ENCODE peak calls at places on chromosomes 13 and 19, in ten cellular contexts. R, U, O, P, M, W, J, D, H and X are unnamed samples.

GRCh38 chr19:58498316-58499020 is 13.3 kb downstream of the SLC27A5 start:
- DNase-seq in R (no peak), U (no peak), O (no peak), P (no peak), M (no peak), W (no peak), J (no peak), D (no peak), H (no peak), X (no peak)

GRCh38 chr19:14764401-14764800 is 14.0 kb downstream of the ADGRE2 start:
- DNase-seq in R (no peak), U (no peak), O (no peak), P (no peak), M (no peak), W (no peak), J (no peak), D (no peak), H (no peak), X (no peak)

GRCh38 chr19:43765109-43765876 is 10.5 kb upstream of the SMG9 start:
- DNase-seq in R (peak), U (no peak), O (peak), P (peak), M (peak), W (no peak), J (peak), D (peak), H (peak), X (no peak)

GRCh38 chr19:34269968-34270621 is 15.7 kb downstream of the GARRE1 start:
- DNase-seq in R (peak), U (peak), O (peak), P (peak), M (no peak), W (peak), J (peak), D (peak), H (peak), X (no peak)

GRCh38 chr19:3966051-3967017 is 4.6 kb downstream of the DAPK3 start:
- DNase-seq in R (no peak), U (no peak), O (no peak), P (no peak), M (no peak), W (no peak), J (no peak), D (no peak), H (no peak), X (no peak)

GRCh38 chr19:44592451-44592890 is 20.9 kb upstream of the IGSF23 start:
- DNase-seq in R (peak), U (no peak), O (no peak), P (no peak), M (no peak), W (no peak), J (no peak), D (no peak), H (no peak), X (no peak)

GRCh38 chr13:26616126-26616525 is 58.6 kb downstream of the WASF3 start:
- DNase-seq in R (no peak), U (no peak), O (no peak), P (no peak), M (no peak), W (no peak), J (peak), D (peak), H (no peak), X (no peak)

GRCh38 chr13:112058519-112058873 is 8.5 kb upstream of the SOX1 start:
- DNase-seq in R (no peak), U (peak), O (no peak), P (no peak), M (no peak), W (no peak), J (no peak), D (no peak), H (no peak), X (no peak)

GRCh38 chr19:51003316-51003715 is 1.9 kb upstream of the KLK8 start:
- DNase-seq in R (no peak), U (no peak), O (no peak), P (no peak), M (no peak), W (no peak), J (no peak), D (no peak), H (no peak), X (no peak)

GRCh38 chr13:42137856-42138537 is 89.5 kb downstream of the DGKH start:
- DNase-seq in R (no peak), U (no peak), O (no peak), P (peak), M (no peak), W (no peak), J (peak), D (no peak), H (no peak), X (no peak)

GRCh38 chr13:36998624-36999041 is 507 bp downstream of the ALG5 start:
- DNase-seq in R (peak), U (peak), O (peak), P (no peak), M (no peak), W (peak), J (peak), D (no peak), H (peak), X (peak)

GRCh38 chr19:50562996-50563395 is 5.2 kb downstream of the LRRC4B start:
- DNase-seq in R (no peak), U (no peak), O (no peak), P (no peak), M (no peak), W (no peak), J (no peak), D (no peak), H (no peak), X (no peak)

GRCh38 chr19:28184997-28185396 is 1028.0 kb downstream of the UQCRFS1 start:
- DNase-seq in R (no peak), U (no peak), O (no peak), P (no peak), M (no peak), W (no peak), J (peak), D (no peak), H (no peak), X (no peak)

GRCh38 chr13:97629601-97630272 is 195.8 kb downstream of the RAP2A start:
- DNase-seq in R (no peak), U (no peak), O (no peak), P (no peak), M (no peak), W (no peak), J (no peak), D (no peak), H (no peak), X (no peak)

GRCh38 chr19:4795400-4795799 is 3.9 kb downstream of the FEM1A start:
- DNase-seq in R (no peak), U (no peak), O (no peak), P (no peak), M (no peak), W (no peak), J (no peak), D (no peak), H (no peak), X (no peak)

GRCh38 chr13:114065926-114066774 is 66.3 kb downstream of the RASA3 start:
- DNase-seq in R (peak), U (no peak), O (no peak), P (no peak), M (no peak), W (no peak), J (no peak), D (no peak), H (no peak), X (no peak)

GRCh38 chr13:68509734-68510621 is 1279.8 kb upstream of the PCDH9 start:
- DNase-seq in R (no peak), U (no peak), O (no peak), P (no peak), M (no peak), W (no peak), J (no peak), D (no peak), H (no peak), X (no peak)

GRCh38 chr13:59176775-59177174 is 987.0 kb downstream of the DIAPH3 start:
- DNase-seq in R (no peak), U (peak), O (no peak), P (no peak), M (no peak), W (no peak), J (no peak), D (no peak), H (peak), X (no peak)

GRCh38 chr13:42164557-42165125 is 107.3 kb upstream of the AKAP11 start:
- DNase-seq in R (no peak), U (no peak), O (no peak), P (no peak), M (no peak), W (no peak), J (no peak), D (no peak), H (no peak), X (no peak)

GRCh38 chr13:90016688-90017087 is 1330.8 kb upstream of the MIR17HG start:
- DNase-seq in R (no peak), U (no peak), O (no peak), P (no peak), M (no peak), W (no peak), J (no peak), D (no peak), H (no peak), X (no peak)

GRCh38 chr19:21698215-21698614 is 69.2 kb downstream of the ZNF100 start:
- DNase-seq in R (no peak), U (peak), O (no peak), P (no peak), M (no peak), W (no peak), J (peak), D (peak), H (peak), X (no peak)

GRCh38 chr19:35549174-35549788 is 3.9 kb downstream of the TMEM147 start:
- DNase-seq in R (peak), U (peak), O (peak), P (peak), M (peak), W (peak), J (peak), D (peak), H (peak), X (peak)

GRCh38 chr13:37889102-37889501 is 19.5 kb upstream of the TRPC4 start:
- DNase-seq in R (no peak), U (no peak), O (no peak), P (peak), M (no peak), W (no peak), J (no peak), D (peak), H (no peak), X (no peak)

GRCh38 chr13:90447735-90448103 is 899.8 kb upstream of the MIR17HG start:
- DNase-seq in R (no peak), U (peak), O (no peak), P (peak), M (no peak), W (no peak), J (peak), D (peak), H (no peak), X (no peak)

GRCh38 chr19:12880551-12881171 is 588 bp downstream of the DNASE2 start:
- DNase-seq in R (no peak), U (peak), O (no peak), P (peak), M (no peak), W (peak), J (no peak), D (peak), H (peak), X (no peak)

GRCh38 chr19:50266041-50266440 is 62.6 kb downstream of the MYH14 start:
- DNase-seq in R (no peak), U (no peak), O (no peak), P (no peak), M (no peak), W (no peak), J (no peak), D (no peak), H (no peak), X (no peak)

GRCh38 chr13:101556676-101557121 is 104.2 kb downstream of the ITGBL1 start:
- DNase-seq in R (no peak), U (no peak), O (no peak), P (no peak), M (no peak), W (no peak), J (peak), D (peak), H (no peak), X (no peak)

GRCh38 chr13:43289458-43290255 is 266.3 kb downstream of the DNAJC15 start:
- DNase-seq in R (no peak), U (no peak), O (no peak), P (no peak), M (no peak), W (no peak), J (peak), D (no peak), H (no peak), X (no peak)

GRCh38 chr19:33662391-33662790 is 40.6 kb downstream of the CHST8 start:
- DNase-seq in R (no peak), U (no peak), O (no peak), P (no peak), M (no peak), W (no peak), J (no peak), D (no peak), H (no peak), X (no peak)

GRCh38 chr19:30360378-30361106 is 11.6 kb upstream of the ZNF536 start:
- DNase-seq in R (no peak), U (peak), O (no peak), P (no peak), M (no peak), W (no peak), J (peak), D (no peak), H (no peak), X (no peak)

GRCh38 chr19:41888926-41889325 is 5.9 kb downstream of the ARHGEF1 start:
- DNase-seq in R (no peak), U (no peak), O (no peak), P (no peak), M (no peak), W (no peak), J (no peak), D (no peak), H (no peak), X (no peak)
- TF ChIP-seq CTCF in R (no peak), U (peak), O (no peak), P (no peak), M (no peak), W (no peak), J (no peak), D (no peak), H (peak), X (no peak)

DNA sequence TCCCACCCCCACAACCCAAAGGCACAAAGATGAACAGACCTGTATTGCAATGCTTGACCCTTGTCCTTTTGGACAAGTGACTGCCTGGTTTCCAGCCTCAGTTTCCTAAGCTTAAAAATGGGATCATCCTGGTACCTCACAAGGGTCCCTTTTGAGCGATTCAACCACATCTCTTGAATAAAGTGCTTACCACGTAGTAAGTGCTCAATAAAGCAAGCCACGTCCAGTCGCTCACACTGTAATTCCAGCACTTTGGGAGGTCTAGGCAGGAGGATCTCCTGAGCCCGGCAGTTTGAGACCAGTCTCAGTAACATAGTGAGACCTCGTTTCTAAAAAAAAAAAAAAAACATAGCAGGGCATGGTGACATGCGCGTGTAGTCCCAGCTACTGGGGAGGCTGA is 1.2 kb downstream of the DLL3 start:
- DNase-seq in R (no peak), U (no peak), O (no peak), P (no peak), M (no peak), W (no peak), J (no peak), D (no peak), H (no peak), X (no peak)
- TF ChIP-seq CTCF in R (no peak), U (no peak), O (no peak), P (no peak), M (no peak), W (no peak), J (no peak), D (no peak), H (no peak), X (no peak)

GRCh38 chr19:798415-799075 is 1.3 kb downstream of the PTBP1 start:
- DNase-seq in R (no peak), U (no peak), O (peak), P (no peak), M (no peak), W (no peak), J (no peak), D (no peak), H (peak), X (no peak)

GRCh38 chr19:795691-796581 is 1.3 kb upstream of the PTBP1 start:
- DNase-seq in R (no peak), U (no peak), O (no peak), P (no peak), M (no peak), W (no peak), J (no peak), D (no peak), H (no peak), X (no peak)

GRCh38 chr19:794989-795658 is 2.1 kb upstream of the PTBP1 start:
- DNase-seq in R (no peak), U (peak), O (no peak), P (no peak), M (no peak), W (no peak), J (no peak), D (no peak), H (no peak), X (no peak)

GRCh38 chr19:797528-798414 is 519 bp downstream of the PTBP1 start:
- DNase-seq in R (peak), U (peak), O (peak), P (peak), M (peak), W (peak), J (peak), D (peak), H (peak), X (peak)

GRCh38 chr19:796692-797527 is at the start of gene PTBP1:
- DNase-seq in R (peak), U (peak), O (peak), P (peak), M (peak), W (peak), J (peak), D (peak), H (peak), X (peak)
- TF ChIP-seq CTCF in R (peak), U (no peak), O (no peak), P (no peak), M (no peak), W (no peak), J (no peak), D (no peak), H (no peak), X (no peak)

GRCh38 chr13:53151692-53152421 is 123.2 kb downstream of the OLFM4 start:
- DNase-seq in R (peak), U (peak), O (no peak), P (peak), M (no peak), W (peak), J (peak), D (peak), H (peak), X (peak)
- TF ChIP-seq CTCF in R (peak), U (peak), O (no peak), P (peak), M (peak), W (peak), J (peak), D (peak), H (peak), X (peak)

DNA sequence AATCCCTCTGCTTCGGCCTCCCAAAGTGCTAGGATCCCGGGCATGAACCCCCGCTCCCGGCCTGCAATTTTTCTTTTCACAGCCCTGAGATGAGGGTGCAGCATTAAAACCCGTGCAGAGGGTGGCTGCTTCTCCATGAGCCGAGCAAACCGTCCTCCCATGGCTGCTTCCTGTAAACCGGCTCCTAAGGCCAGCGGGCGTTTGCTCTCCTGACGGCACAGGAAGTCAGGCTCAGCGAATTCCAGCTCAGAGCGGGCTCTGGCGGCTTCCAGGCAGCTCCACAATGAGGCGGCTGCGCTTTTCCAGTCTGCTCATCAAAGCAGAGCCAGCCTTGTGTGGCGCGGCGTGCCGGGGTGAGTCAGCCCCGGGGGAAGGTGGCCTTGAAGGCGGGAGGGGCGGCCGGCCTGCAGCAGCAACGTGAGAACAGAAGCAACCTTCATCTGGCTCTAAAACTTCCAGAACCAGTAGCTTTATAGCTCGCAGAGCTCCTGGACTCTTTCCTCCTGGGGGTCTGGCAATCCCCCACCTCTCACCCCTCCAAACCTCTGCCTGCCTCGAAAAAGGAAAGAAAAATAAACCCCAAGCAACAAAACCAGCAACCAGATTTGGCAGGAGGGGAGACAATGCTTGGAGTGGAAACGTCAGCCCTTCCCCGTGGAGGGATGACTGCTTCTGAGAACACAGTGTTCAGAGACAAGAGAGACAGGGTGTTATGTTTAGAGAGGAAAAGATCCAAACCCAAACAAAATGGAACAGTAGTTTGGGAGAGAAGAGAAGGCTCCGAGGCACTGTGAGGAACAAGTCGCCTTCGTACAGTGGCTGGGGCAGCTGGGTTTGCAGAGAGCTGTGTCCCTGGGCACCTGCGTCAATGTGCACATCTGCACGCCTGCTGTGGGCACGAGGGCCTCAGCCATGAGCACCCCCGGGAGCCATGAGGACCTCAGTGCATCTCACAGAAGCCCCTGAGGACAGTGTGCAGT is 67.8 kb downstream of the GADD45B start:
- DNase-seq in R (peak), U (peak), O (peak), P (peak), M (peak), W (peak), J (peak), D (peak), H (peak), X (peak)
- TF ChIP-seq CTCF in R (peak), U (no peak), O (no peak), P (peak), M (peak), W (no peak), J (peak), D (peak), H (no peak), X (no peak)